ENCODE peak calls at places on chromosomes 2 and 18, in five cellular contexts. D, M, X, U and H are unnamed samples.

GRCh38 chr2:126784045-126784444 is 114.6 kb upstream of the TEX51 start:
- DNase-seq in D (no peak), M (no peak), X (no peak), U (no peak), H (no peak)

GRCh38 chr2:218643751-218644310 is 15.6 kb downstream of the ZNF142 start:
- DNase-seq in D (no peak), M (no peak), X (no peak), U (no peak), H (no peak)

GRCh38 chr2:39516347-39517101 is 79.4 kb upstream of the MAP4K3 start:
- DNase-seq in D (peak), M (no peak), X (no peak), U (peak), H (no peak)

GRCh38 chr2:136065907-136066306 is 52.0 kb downstream of the CXCR4 start:
- DNase-seq in D (no peak), M (no peak), X (no peak), U (no peak), H (no peak)

GRCh38 chr2:31419386-31419785 is 4.8 kb upstream of the XDH start:
- DNase-seq in D (no peak), M (no peak), X (no peak), U (no peak), H (no peak)

GRCh38 chr2:20444993-20445910 is 1.6 kb upstream of the RHOB start:
- DNase-seq in D (peak), M (no peak), X (no peak), U (no peak), H (no peak)

GRCh38 chr18:55470826-55471225 is 117.2 kb downstream of the TCF4 start:
- DNase-seq in D (no peak), M (no peak), X (no peak), U (no peak), H (no peak)

GRCh38 chr18:41165625-41166024 is 789.4 kb upstream of the PIK3C3 start:
- DNase-seq in D (no peak), M (no peak), X (no peak), U (no peak), H (no peak)

GRCh38 chr2:11163439-11164317 is 8.4 kb downstream of the SLC66A3 start:
- DNase-seq in D (no peak), M (no peak), X (no peak), U (no peak), H (no peak)

GRCh38 chr2:241798081-241798630 is 10.8 kb upstream of the NEU4 start:
- DNase-seq in D (peak), M (peak), X (peak), U (no peak), H (no peak)

GRCh38 chr18:43590182-43590903 is 313.1 kb upstream of the SYT4 start:
- DNase-seq in D (no peak), M (no peak), X (no peak), U (no peak), H (no peak)

GRCh38 chr2:99158599-99158998 is 3.8 kb downstream of the LIPT1 start:
- DNase-seq in D (no peak), M (no peak), X (no peak), U (no peak), H (no peak)

GRCh38 chr2:64730551-64731305 is 77.0 kb upstream of the SERTAD2 start:
- DNase-seq in D (peak), M (peak), X (peak), U (peak), H (peak)

GRCh38 chr18:51010218-51010617 is 19.8 kb upstream of the SMAD4 start:
- DNase-seq in D (no peak), M (no peak), X (no peak), U (no peak), H (no peak)

GRCh38 chr2:45889053-45889452 is 237.6 kb downstream of the PRKCE start:
- DNase-seq in D (no peak), M (peak), X (no peak), U (no peak), H (no peak)

GRCh38 chr2:145874466-145874865 is 1354.5 kb upstream of the ZEB2 start:
- DNase-seq in D (no peak), M (no peak), X (no peak), U (peak), H (no peak)

GRCh38 chr2:144519934-144520717 is at the start of gene ZEB2:
- DNase-seq in D (peak), M (peak), X (peak), U (peak), H (peak)

GRCh38 chr2:167135691-167136090 is 247.4 kb downstream of the XIRP2 start:
- DNase-seq in D (no peak), M (no peak), X (no peak), U (no peak), H (no peak)

GRCh38 chr18:24031318-24031717 is 16.8 kb downstream of the TTC39C start:
- DNase-seq in D (no peak), M (no peak), X (no peak), U (no peak), H (no peak)

GRCh38 chr2:21452263-21452662 is 328.5 kb downstream of the TDRD15 start:
- DNase-seq in D (no peak), M (no peak), X (no peak), U (no peak), H (no peak)

GRCh38 chr2:179701524-179702110 is 159.8 kb downstream of the ZNF385B start:
- DNase-seq in D (no peak), M (no peak), X (no peak), U (no peak), H (no peak)

GRCh38 chr2:119190726-119191125 is 32.2 kb upstream of the C1QL2 start:
- DNase-seq in D (no peak), M (no peak), X (no peak), U (no peak), H (no peak)

GRCh38 chr2:45968946-45969584 is 317.6 kb downstream of the PRKCE start:
- DNase-seq in D (peak), M (no peak), X (no peak), U (peak), H (peak)

GRCh38 chr18:58104071-58104470 is 60.0 kb downstream of the NEDD4L start:
- DNase-seq in D (no peak), M (peak), X (no peak), U (no peak), H (no peak)

GRCh38 chr18:35203001-35203553 is 37.8 kb upstream of the ZNF397 start:
- DNase-seq in D (no peak), M (no peak), X (no peak), U (peak), H (no peak)

DNA sequence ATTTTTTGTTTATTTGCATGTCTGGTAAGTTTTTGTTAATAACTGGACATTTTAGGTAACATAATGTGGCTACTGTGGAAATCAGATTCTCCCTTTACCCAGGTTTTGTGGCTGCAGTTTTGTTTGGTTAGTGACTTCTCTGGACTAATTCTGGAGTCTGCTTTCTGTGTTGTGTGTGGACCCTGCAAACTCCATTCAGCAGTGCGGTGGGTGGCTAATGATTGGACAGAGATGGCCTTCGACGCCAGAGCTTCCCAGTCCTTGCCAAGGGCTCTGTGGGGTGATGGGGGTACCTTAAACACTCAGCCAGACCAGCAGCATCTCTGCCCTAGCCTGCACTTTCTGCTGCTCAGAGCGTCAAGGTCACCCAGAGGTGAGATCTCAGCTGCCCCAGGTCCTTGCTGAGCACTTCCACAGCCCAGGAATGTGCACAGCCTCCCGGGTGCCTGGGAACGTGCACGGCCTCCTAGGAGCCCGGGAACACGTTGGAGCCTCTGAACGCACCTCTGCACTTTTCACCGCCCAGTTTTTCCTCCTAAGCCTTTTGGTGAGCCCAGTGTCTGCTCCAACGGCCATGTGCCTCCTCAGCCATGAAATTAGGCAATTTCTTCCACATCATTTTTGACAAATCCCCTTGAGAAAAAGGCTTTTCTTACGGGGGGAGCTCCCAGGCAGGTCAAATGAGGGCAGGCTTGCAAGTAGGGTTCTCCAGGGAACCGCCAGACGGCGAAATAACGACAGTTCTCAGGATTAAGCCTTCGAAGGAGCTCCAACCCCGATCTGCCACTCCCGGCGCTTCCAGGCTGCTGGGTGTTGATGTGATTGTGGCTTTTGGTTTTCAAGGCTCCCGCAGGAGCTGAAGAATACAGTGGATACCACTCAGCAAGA is 35.2 kb upstream of the KLF11 start:
- DNase-seq in D (no peak), M (peak), X (no peak), U (no peak), H (no peak)
- TF ChIP-seq CTCF in D (no peak), M (peak), X (no peak), U (no peak), H (no peak)

DNA sequence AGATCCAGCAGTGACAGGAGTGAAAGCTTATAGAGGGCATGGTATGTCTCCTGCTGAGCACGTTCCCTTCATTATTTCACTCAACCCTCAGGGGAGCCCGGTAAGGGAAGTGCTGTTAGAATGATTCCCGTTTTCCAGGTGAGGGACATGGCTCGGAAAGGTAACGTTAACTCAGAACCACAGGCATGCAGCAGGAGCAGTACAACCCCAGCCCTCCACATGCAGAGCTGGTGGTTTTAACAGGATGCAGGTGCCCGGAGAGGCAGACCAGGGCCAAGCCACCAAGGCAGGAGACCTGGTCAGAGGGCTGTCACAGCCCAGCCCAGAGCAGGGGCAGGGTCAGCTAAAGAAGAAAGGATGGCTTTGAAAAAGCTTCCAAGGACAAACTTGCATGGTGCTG is 268.5 kb downstream of the SH3BP4 start:
- DNase-seq in D (no peak), M (no peak), X (no peak), U (no peak), H (no peak)
- TF ChIP-seq CTCF in D (no peak), M (no peak), X (no peak), U (no peak), H (no peak)

DNA sequence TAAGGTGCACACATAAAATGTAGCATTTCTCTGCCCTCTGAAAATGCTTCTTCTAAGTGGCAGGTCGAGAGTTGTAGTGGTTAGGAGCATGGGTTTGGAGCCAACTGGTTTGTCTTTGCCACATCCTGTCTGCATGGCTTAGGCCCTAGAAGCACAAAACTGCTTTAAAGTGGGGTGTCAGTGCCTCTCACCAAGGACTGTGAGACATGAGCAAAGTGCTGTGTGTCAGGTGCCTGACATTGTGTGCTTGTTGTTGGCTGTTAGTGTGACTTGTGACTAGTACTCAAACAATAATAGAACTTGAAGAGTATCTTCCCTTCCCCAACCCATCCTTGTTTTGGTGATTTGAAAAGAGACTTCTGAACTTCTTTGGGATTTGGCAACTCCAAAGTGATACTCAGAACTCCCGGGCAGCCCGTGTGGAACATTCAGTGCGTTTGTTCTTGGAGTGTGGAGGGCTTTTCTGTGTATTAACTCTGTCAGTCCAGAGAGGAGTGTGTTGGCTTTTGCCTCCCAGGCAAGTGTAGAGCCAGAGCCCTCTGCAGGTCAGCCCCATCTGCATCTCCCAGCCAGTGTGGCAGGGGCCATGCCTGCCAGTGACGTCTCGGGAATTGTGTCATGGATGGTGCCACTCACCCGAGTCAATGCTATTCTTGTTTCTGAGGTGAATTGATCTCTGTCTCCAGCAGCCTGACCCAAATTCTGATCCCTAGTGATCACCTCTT is 5.0 kb downstream of the MGAT5 start:
- DNase-seq in D (no peak), M (no peak), X (no peak), U (no peak), H (no peak)
- TF ChIP-seq CTCF in D (no peak), M (no peak), X (no peak), U (peak), H (no peak)

GRCh38 chr2:85354286-85355072 is at the start of the genes ELMOD3 and RETSAT:
- DNase-seq in D (peak), M (peak), X (peak), U (peak), H (peak)
- TF ChIP-seq CTCF in D (peak), M (no peak), X (no peak), U (no peak), H (no peak)

GRCh38 chr18:32420084-32420483 is 50.6 kb downstream of the GAREM1 start:
- DNase-seq in D (no peak), M (no peak), X (no peak), U (no peak), H (no peak)
- TF ChIP-seq CTCF in D (no peak), M (no peak), X (no peak), U (no peak), H (no peak)

GRCh38 chr2:172480301-172481218 is 53.2 kb downstream of the ITGA6 start:
- DNase-seq in D (peak), M (peak), X (no peak), U (peak), H (peak)

GRCh38 chr2:172481507-172482262 is 54.3 kb downstream of the ITGA6 start:
- DNase-seq in D (no peak), M (no peak), X (no peak), U (no peak), H (no peak)

GRCh38 chr2:172484706-172485105 is 57.3 kb downstream of the ITGA6 start:
- DNase-seq in D (no peak), M (no peak), X (no peak), U (no peak), H (no peak)

GRCh38 chr2:172488556-172488955 is 61.2 kb downstream of the ITGA6 start:
- DNase-seq in D (no peak), M (no peak), X (no peak), U (no peak), H (no peak)

GRCh38 chr2:172484253-172484652 is 56.9 kb downstream of the ITGA6 start:
- DNase-seq in D (no peak), M (peak), X (no peak), U (peak), H (no peak)
- TF ChIP-seq CTCF in D (peak), M (peak), X (no peak), U (peak), H (no peak)

DNA sequence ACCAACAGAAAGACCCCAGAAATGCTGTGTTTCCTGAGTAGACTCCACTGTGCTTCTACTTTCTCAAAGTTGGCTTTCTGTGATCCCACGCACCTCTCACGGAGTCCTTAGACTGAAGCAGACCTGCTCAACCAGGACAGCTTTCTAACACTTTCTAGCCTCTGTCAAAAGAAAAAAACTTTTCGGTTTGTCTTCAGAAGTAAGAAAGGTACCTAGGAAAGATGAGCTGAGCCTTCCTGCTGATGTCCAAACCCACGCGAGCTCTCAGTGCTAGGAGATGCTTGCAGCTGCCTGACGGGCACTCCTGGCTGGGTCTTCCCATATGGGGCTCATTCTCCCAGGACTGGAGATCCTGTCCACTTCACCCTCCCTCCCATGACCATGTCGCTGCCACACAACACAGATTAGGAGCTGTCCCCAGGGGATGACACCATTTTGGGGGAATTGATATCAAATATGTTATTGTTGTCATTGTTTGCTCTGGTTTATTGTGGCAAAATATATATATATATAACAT is 49.2 kb upstream of the DAPL1 start:
- DNase-seq in D (no peak), M (no peak), X (no peak), U (no peak), H (no peak)
- TF ChIP-seq CTCF in D (no peak), M (no peak), X (no peak), U (no peak), H (no peak)

DNA sequence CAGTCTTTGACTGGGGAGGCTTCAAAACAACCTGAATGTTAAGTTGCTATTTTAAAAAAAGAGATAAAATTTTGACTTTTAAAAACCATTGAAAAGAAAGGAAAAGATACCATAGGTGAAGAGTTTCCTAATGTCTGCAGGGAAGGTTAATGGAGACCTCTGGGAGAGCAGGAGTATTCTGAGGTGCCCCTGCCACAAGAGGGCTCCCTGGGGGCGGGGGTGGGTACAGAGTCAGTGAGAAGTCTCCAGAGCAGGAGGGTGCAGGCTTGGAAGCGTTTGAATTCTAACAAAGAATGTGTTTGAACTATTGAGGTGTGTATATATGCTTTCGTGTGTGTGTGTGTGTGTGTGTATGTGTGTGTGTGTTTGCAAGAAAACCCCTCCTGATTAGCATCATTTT is 46.7 kb upstream of the ST6GAL2 start:
- DNase-seq in D (no peak), M (no peak), X (no peak), U (no peak), H (no peak)
- TF ChIP-seq CTCF in D (no peak), M (no peak), X (no peak), U (no peak), H (no peak)

DNA sequence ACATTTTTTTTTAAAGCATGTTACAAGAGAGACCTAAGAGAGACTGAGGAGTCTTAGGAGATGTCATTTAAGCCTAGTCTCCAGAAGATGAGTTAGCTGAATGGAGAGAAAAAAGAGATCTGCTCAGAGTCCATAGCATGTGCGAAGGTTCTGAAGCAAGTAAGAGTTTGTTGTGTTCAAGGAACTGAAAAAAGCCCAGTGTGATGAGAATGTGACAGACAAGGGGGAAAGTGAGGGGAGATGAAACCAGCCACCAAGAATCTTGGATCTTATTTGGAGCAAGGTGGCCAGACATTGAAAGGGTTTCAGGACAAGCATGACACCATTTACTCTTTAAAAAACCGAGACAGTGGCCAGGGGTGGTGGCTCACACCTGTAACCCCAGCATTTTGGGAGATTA is 5.2 kb upstream of the MOB1A start:
- DNase-seq in D (no peak), M (no peak), X (no peak), U (no peak), H (no peak)
- TF ChIP-seq CTCF in D (no peak), M (no peak), X (no peak), U (no peak), H (no peak)

DNA sequence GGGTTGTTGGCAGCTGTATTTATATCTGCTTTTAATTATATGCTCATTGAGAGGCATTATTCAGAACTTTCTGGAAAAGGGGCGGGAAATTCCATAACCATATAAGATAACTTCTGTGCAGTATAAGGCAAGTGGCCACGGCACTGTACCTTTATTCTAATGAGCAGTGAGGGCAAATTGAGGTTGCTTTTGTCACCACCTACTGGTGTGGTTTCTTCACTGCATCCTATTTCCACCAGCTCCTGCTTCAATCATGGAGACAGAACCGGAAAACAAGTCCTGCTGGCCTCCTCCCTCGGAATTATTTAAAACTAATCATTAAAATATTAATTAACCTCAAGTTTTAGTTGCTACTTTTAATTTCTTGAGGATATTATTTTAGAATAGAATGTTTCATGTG is 759.4 kb downstream of the CBLN2 start:
- DNase-seq in D (no peak), M (peak), X (peak), U (peak), H (peak)
- TF ChIP-seq CTCF in D (no peak), M (peak), X (peak), U (peak), H (peak)